ENCODE peak calls at places on chromosomes 16 and 17, in seven cellular contexts. One of them, this sample, is unnamed.

GRCh38 chr17:62678214-62678919 is 50.9 kb downstream of the MRC2 start:
- DNase-seq in OCI-LY7: no peak
- DNase-seq in neural progenitor cell: no peak
- DNase-seq in HCT116: no peak
- DNase-seq in PC-3: no peak
- DNase-seq in SK-N-SH: peak
- DNase-seq in MM.1S: no peak
- DNase-seq in this sample: no peak

GRCh38 chr17:73769480-73769879 is 125.2 kb upstream of the SDK2 start:
- DNase-seq in OCI-LY7: no peak
- DNase-seq in neural progenitor cell: no peak
- DNase-seq in HCT116: no peak
- DNase-seq in PC-3: no peak
- DNase-seq in SK-N-SH: peak
- DNase-seq in MM.1S: no peak
- DNase-seq in this sample: no peak

GRCh38 chr16:71426069-71426879 is 15.6 kb downstream of the TLE7 start:
- DNase-seq in OCI-LY7: no peak
- DNase-seq in neural progenitor cell: peak
- DNase-seq in HCT116: peak
- DNase-seq in PC-3: no peak
- DNase-seq in SK-N-SH: peak
- DNase-seq in MM.1S: no peak
- DNase-seq in this sample: peak

GRCh38 chr16:87457051-87457611 is 35.7 kb downstream of the ZCCHC14 start:
- DNase-seq in OCI-LY7: no peak
- DNase-seq in neural progenitor cell: no peak
- DNase-seq in HCT116: no peak
- DNase-seq in PC-3: peak
- DNase-seq in SK-N-SH: peak
- DNase-seq in MM.1S: no peak
- DNase-seq in this sample: peak

GRCh38 chr16:1493746-1494094 is 560 bp downstream of the TELO2 start:
- DNase-seq in OCI-LY7: peak
- DNase-seq in neural progenitor cell: peak
- DNase-seq in HCT116: no peak
- DNase-seq in PC-3: no peak
- DNase-seq in SK-N-SH: no peak
- DNase-seq in MM.1S: peak
- DNase-seq in this sample: peak

GRCh38 chr17:40430272-40431230 is 12.7 kb upstream of the IGFBP4 start:
- DNase-seq in OCI-LY7: no peak
- DNase-seq in neural progenitor cell: no peak
- DNase-seq in HCT116: no peak
- DNase-seq in PC-3: no peak
- DNase-seq in SK-N-SH: no peak
- DNase-seq in MM.1S: no peak
- DNase-seq in this sample: no peak

GRCh38 chr17:43020789-43021738 is 1.1 kb downstream of the VAT1 start:
- DNase-seq in OCI-LY7: peak
- DNase-seq in neural progenitor cell: peak
- DNase-seq in HCT116: no peak
- DNase-seq in PC-3: peak
- DNase-seq in SK-N-SH: peak
- DNase-seq in MM.1S: no peak
- DNase-seq in this sample: peak

GRCh38 chr17:73985466-73986015 is 217.9 kb upstream of the RPL38 start:
- DNase-seq in OCI-LY7: no peak
- DNase-seq in neural progenitor cell: no peak
- DNase-seq in HCT116: no peak
- DNase-seq in PC-3: no peak
- DNase-seq in SK-N-SH: no peak
- DNase-seq in MM.1S: no peak
- DNase-seq in this sample: no peak

GRCh38 chr16:28063047-28063521 is 430 bp downstream of the GSG1L start:
- DNase-seq in OCI-LY7: no peak
- DNase-seq in neural progenitor cell: peak
- DNase-seq in HCT116: no peak
- DNase-seq in PC-3: no peak
- DNase-seq in SK-N-SH: peak
- DNase-seq in MM.1S: no peak
- DNase-seq in this sample: peak
- TF ChIP-seq EZH2phosphoT487 in OCI-LY7: no peak
- TF ChIP-seq EZH2phosphoT487 in neural progenitor cell: no peak
- TF ChIP-seq EZH2phosphoT487 in HCT116: no peak
- TF ChIP-seq EZH2phosphoT487 in PC-3: no peak
- TF ChIP-seq EZH2phosphoT487 in SK-N-SH: no peak
- TF ChIP-seq EZH2phosphoT487 in MM.1S: no peak
- TF ChIP-seq EZH2phosphoT487 in this sample: no peak

GRCh38 chr17:56751145-56751743 is 82.5 kb downstream of the C17orf67 start:
- DNase-seq in OCI-LY7: no peak
- DNase-seq in neural progenitor cell: no peak
- DNase-seq in HCT116: no peak
- DNase-seq in PC-3: peak
- DNase-seq in SK-N-SH: no peak
- DNase-seq in MM.1S: no peak
- DNase-seq in this sample: no peak
- TF ChIP-seq CTCF in OCI-LY7: no peak
- TF ChIP-seq CTCF in neural progenitor cell: peak
- TF ChIP-seq CTCF in HCT116: peak
- TF ChIP-seq CTCF in PC-3: peak
- TF ChIP-seq CTCF in SK-N-SH: peak
- TF ChIP-seq CTCF in MM.1S: no peak
- TF ChIP-seq CTCF in this sample: no peak

GRCh38 chr17:30449480-30449879 is 27.7 kb upstream of the GOSR1 start:
- DNase-seq in OCI-LY7: no peak
- DNase-seq in neural progenitor cell: no peak
- DNase-seq in HCT116: no peak
- DNase-seq in PC-3: no peak
- DNase-seq in SK-N-SH: no peak
- DNase-seq in MM.1S: no peak
- DNase-seq in this sample: no peak
- TF ChIP-seq EZH2phosphoT487 in OCI-LY7: no peak
- TF ChIP-seq EZH2phosphoT487 in neural progenitor cell: no peak
- TF ChIP-seq EZH2phosphoT487 in HCT116: no peak
- TF ChIP-seq EZH2phosphoT487 in PC-3: no peak
- TF ChIP-seq EZH2phosphoT487 in SK-N-SH: no peak
- TF ChIP-seq EZH2phosphoT487 in MM.1S: no peak
- TF ChIP-seq EZH2phosphoT487 in this sample: no peak

GRCh38 chr17:68910789-68911431 is 44.3 kb downstream of the ABCA8 start:
- DNase-seq in OCI-LY7: no peak
- DNase-seq in neural progenitor cell: no peak
- DNase-seq in HCT116: no peak
- DNase-seq in PC-3: no peak
- DNase-seq in SK-N-SH: no peak
- DNase-seq in MM.1S: no peak
- DNase-seq in this sample: no peak

GRCh38 chr17:68909066-68909465 is 46.1 kb downstream of the ABCA8 start:
- DNase-seq in OCI-LY7: peak
- DNase-seq in neural progenitor cell: no peak
- DNase-seq in HCT116: peak
- DNase-seq in PC-3: peak
- DNase-seq in SK-N-SH: no peak
- DNase-seq in MM.1S: no peak
- DNase-seq in this sample: peak

GRCh38 chr17:68906638-68907037 is 48.6 kb downstream of the ABCA8 start:
- DNase-seq in OCI-LY7: peak
- DNase-seq in neural progenitor cell: peak
- DNase-seq in HCT116: peak
- DNase-seq in PC-3: peak
- DNase-seq in SK-N-SH: peak
- DNase-seq in MM.1S: peak
- DNase-seq in this sample: peak

GRCh38 chr17:68908045-68908444 is 47.1 kb downstream of the ABCA8 start:
- DNase-seq in OCI-LY7: no peak
- DNase-seq in neural progenitor cell: no peak
- DNase-seq in HCT116: no peak
- DNase-seq in PC-3: no peak
- DNase-seq in SK-N-SH: no peak
- DNase-seq in MM.1S: no peak
- DNase-seq in this sample: no peak

GRCh38 chr17:68910256-68910705 is 44.9 kb downstream of the ABCA8 start:
- DNase-seq in OCI-LY7: no peak
- DNase-seq in neural progenitor cell: peak
- DNase-seq in HCT116: no peak
- DNase-seq in PC-3: no peak
- DNase-seq in SK-N-SH: no peak
- DNase-seq in MM.1S: no peak
- DNase-seq in this sample: no peak
- TF ChIP-seq CTCF in OCI-LY7: peak
- TF ChIP-seq CTCF in neural progenitor cell: no peak
- TF ChIP-seq CTCF in HCT116: no peak
- TF ChIP-seq CTCF in PC-3: no peak
- TF ChIP-seq CTCF in SK-N-SH: no peak
- TF ChIP-seq CTCF in MM.1S: no peak
- TF ChIP-seq CTCF in this sample: no peak

GRCh38 chr17:57084361-57084801 is 665 bp upstream of the AKAP1 start:
- DNase-seq in OCI-LY7: no peak
- DNase-seq in neural progenitor cell: no peak
- DNase-seq in HCT116: no peak
- DNase-seq in PC-3: peak
- DNase-seq in SK-N-SH: no peak
- DNase-seq in MM.1S: no peak
- DNase-seq in this sample: no peak

GRCh38 chr17:57084802-57085447 is at the start of gene AKAP1:
- DNase-seq in OCI-LY7: peak
- DNase-seq in neural progenitor cell: peak
- DNase-seq in HCT116: peak
- DNase-seq in PC-3: peak
- DNase-seq in SK-N-SH: peak
- DNase-seq in MM.1S: peak
- DNase-seq in this sample: peak

GRCh38 chr17:57088298-57088697 is 3.3 kb downstream of the AKAP1 start:
- DNase-seq in OCI-LY7: no peak
- DNase-seq in neural progenitor cell: no peak
- DNase-seq in HCT116: no peak
- DNase-seq in PC-3: no peak
- DNase-seq in SK-N-SH: no peak
- DNase-seq in MM.1S: no peak
- DNase-seq in this sample: no peak

GRCh38 chr17:57085448-57086068 is 512 bp downstream of the AKAP1 start:
- DNase-seq in OCI-LY7: peak
- DNase-seq in neural progenitor cell: peak
- DNase-seq in HCT116: no peak
- DNase-seq in PC-3: peak
- DNase-seq in SK-N-SH: peak
- DNase-seq in MM.1S: peak
- DNase-seq in this sample: peak

GRCh38 chr17:57086069-57086930 is 1.3 kb downstream of the AKAP1 start:
- DNase-seq in OCI-LY7: peak
- DNase-seq in neural progenitor cell: peak
- DNase-seq in HCT116: no peak
- DNase-seq in PC-3: peak
- DNase-seq in SK-N-SH: peak
- DNase-seq in MM.1S: peak
- DNase-seq in this sample: peak
- TF ChIP-seq EZH2phosphoT487 in OCI-LY7: no peak
- TF ChIP-seq EZH2phosphoT487 in neural progenitor cell: no peak
- TF ChIP-seq EZH2phosphoT487 in HCT116: no peak
- TF ChIP-seq EZH2phosphoT487 in PC-3: no peak
- TF ChIP-seq EZH2phosphoT487 in SK-N-SH: no peak
- TF ChIP-seq EZH2phosphoT487 in MM.1S: no peak
- TF ChIP-seq EZH2phosphoT487 in this sample: no peak

DNA sequence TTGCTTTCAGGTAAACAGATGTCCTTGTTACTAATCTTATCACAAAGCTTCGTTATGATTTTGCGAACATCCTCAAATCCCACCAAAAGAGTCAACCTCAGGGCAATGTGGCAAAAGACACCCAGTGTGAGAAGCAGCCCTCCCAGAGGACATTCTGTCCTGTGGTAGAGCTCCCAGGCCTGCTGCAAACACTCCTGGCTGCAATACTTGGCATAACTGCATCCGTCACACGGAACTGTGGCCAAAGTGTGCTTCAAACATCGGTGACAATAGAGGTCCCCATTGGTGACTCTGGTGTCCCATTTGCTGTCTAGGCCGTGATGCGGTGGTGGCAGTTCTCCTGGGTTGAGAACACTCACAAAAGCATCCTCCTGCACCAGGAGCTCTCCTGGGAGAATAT is 29.5 kb downstream of the SMYD4 start:
- DNase-seq in OCI-LY7: no peak
- DNase-seq in neural progenitor cell: no peak
- DNase-seq in HCT116: no peak
- DNase-seq in PC-3: no peak
- DNase-seq in SK-N-SH: no peak
- DNase-seq in MM.1S: no peak
- DNase-seq in this sample: no peak
- TF ChIP-seq CTCF in OCI-LY7: no peak
- TF ChIP-seq CTCF in neural progenitor cell: no peak
- TF ChIP-seq CTCF in HCT116: no peak
- TF ChIP-seq CTCF in PC-3: no peak
- TF ChIP-seq CTCF in SK-N-SH: no peak
- TF ChIP-seq CTCF in MM.1S: no peak
- TF ChIP-seq CTCF in this sample: no peak

DNA sequence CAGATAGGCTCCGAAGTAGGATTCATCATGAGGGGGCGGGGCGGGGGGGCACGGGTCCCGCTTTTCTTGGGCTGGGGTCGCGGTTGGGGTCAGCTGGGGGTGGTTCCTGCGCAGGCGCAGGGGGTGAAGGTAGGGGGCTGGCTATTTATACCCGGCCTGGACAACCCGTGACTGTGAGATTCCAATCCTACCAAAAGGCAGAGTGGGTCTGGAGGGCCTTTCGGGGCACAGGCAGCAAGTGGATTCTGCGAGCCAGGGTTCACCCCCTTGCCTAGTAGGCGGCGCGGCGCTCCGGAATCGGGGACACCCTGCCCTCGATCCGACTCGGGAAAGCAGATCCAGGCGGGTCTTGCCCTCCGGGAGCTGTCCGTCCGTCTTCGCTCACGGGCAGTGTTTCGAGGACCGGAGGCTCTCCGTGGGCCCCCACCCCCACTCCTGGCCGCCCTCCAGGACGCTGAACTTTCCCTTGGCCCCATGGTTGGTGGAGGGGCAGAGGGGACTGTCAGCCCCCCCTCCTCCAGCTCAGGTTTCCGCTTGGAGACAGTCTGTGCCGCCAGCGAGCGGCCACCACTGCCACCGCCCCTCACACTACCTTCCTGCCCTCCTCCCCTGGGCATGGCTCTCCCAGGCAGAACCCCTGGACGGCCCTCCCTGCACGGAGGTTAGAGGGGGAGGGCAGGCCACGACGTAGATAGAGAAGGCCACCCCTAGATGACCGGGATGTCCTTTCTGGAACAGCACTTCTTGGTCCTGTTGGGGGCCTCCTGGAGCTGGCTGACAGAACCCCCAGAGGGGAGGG is 634 bp downstream of the SLC2A4 start:
- DNase-seq in OCI-LY7: no peak
- DNase-seq in neural progenitor cell: no peak
- DNase-seq in HCT116: no peak
- DNase-seq in PC-3: no peak
- DNase-seq in SK-N-SH: peak
- DNase-seq in MM.1S: no peak
- DNase-seq in this sample: peak
- TF ChIP-seq EZH2phosphoT487 in OCI-LY7: no peak
- TF ChIP-seq EZH2phosphoT487 in neural progenitor cell: peak
- TF ChIP-seq EZH2phosphoT487 in HCT116: no peak
- TF ChIP-seq EZH2phosphoT487 in PC-3: no peak
- TF ChIP-seq EZH2phosphoT487 in SK-N-SH: no peak
- TF ChIP-seq EZH2phosphoT487 in MM.1S: no peak
- TF ChIP-seq EZH2phosphoT487 in this sample: no peak

This sample was measured in hepatocyte.